ENCODE peak calls at places on chromosomes 7 and 10, in eight cellular contexts. One of them, this sample, is unnamed.

GRCh38 chr7:17523813-17524741 is 225.6 kb downstream of the AHR start:
- DNase-seq in G401: no peak
- DNase-seq in right cardiac atrium: peak
- DNase-seq in NCI-H1105 treated with DMSO at 0.1 percent for 48 hours: peak
- DNase-seq in stimulated activated CD4-positive, alpha-beta T cell treated with anti-CD3 and anti-CD28 coated beads, Interleukin-12 subunit alpha, Interleukin-12 subunit beta, amount 100 ng/mL, for 48 hours: no peak
- DNase-seq in right atrium auricular region: no peak
- DNase-seq in hypothalamus: no peak
- DNase-seq in endodermal cell: no peak
- DNase-seq in this sample: no peak

GRCh38 chr7:5414876-5415275 is 8.8 kb downstream of the TNRC18 start:
- DNase-seq in endodermal cell: no peak
- DNase-seq in G401: no peak
- DNase-seq in stimulated activated CD4-positive, alpha-beta T cell treated with anti-CD3 and anti-CD28 coated beads, Interleukin-12 subunit alpha, Interleukin-12 subunit beta, amount 100 ng/mL, for 48 hours: no peak
- DNase-seq in right cardiac atrium: no peak
- DNase-seq in right atrium auricular region: no peak
- DNase-seq in hypothalamus: no peak
- DNase-seq in NCI-H1105 treated with DMSO at 0.1 percent for 48 hours: no peak
- DNase-seq in this sample: no peak

GRCh38 chr7:70884446-70884764 is 247.5 kb upstream of the GALNT17 start:
- DNase-seq in G401: no peak
- DNase-seq in NCI-H1105 treated with DMSO at 0.1 percent for 48 hours: no peak
- DNase-seq in hypothalamus: no peak
- DNase-seq in endodermal cell: peak
- DNase-seq in right cardiac atrium: no peak
- DNase-seq in stimulated activated CD4-positive, alpha-beta T cell treated with anti-CD3 and anti-CD28 coated beads, Interleukin-12 subunit alpha, Interleukin-12 subunit beta, amount 100 ng/mL, for 48 hours: no peak
- DNase-seq in right atrium auricular region: no peak
- DNase-seq in this sample: no peak

GRCh38 chr7:32785365-32785764 is 106.2 kb downstream of the KBTBD2 start:
- DNase-seq in right atrium auricular region: no peak
- DNase-seq in G401: no peak
- DNase-seq in hypothalamus: peak
- DNase-seq in NCI-H1105 treated with DMSO at 0.1 percent for 48 hours: no peak
- DNase-seq in stimulated activated CD4-positive, alpha-beta T cell treated with anti-CD3 and anti-CD28 coated beads, Interleukin-12 subunit alpha, Interleukin-12 subunit beta, amount 100 ng/mL, for 48 hours: no peak
- DNase-seq in right cardiac atrium: no peak
- DNase-seq in endodermal cell: no peak
- DNase-seq in this sample: no peak

GRCh38 chr7:116449441-116449840 is 50.1 kb upstream of the CAV2 start:
- DNase-seq in right atrium auricular region: no peak
- DNase-seq in endodermal cell: no peak
- DNase-seq in right cardiac atrium: no peak
- DNase-seq in hypothalamus: no peak
- DNase-seq in stimulated activated CD4-positive, alpha-beta T cell treated with anti-CD3 and anti-CD28 coated beads, Interleukin-12 subunit alpha, Interleukin-12 subunit beta, amount 100 ng/mL, for 48 hours: no peak
- DNase-seq in G401: no peak
- DNase-seq in NCI-H1105 treated with DMSO at 0.1 percent for 48 hours: no peak
- DNase-seq in this sample: no peak

GRCh38 chr10:55426138-55426537 is 625.1 kb upstream of the PCDH15 start:
- DNase-seq in endodermal cell: peak
- DNase-seq in right cardiac atrium: no peak
- DNase-seq in right atrium auricular region: no peak
- DNase-seq in G401: no peak
- DNase-seq in stimulated activated CD4-positive, alpha-beta T cell treated with anti-CD3 and anti-CD28 coated beads, Interleukin-12 subunit alpha, Interleukin-12 subunit beta, amount 100 ng/mL, for 48 hours: no peak
- DNase-seq in NCI-H1105 treated with DMSO at 0.1 percent for 48 hours: no peak
- DNase-seq in hypothalamus: no peak
- DNase-seq in this sample: no peak

GRCh38 chr10:79153753-79154152 is 85.0 kb downstream of the ZMIZ1 start:
- DNase-seq in right atrium auricular region: peak
- DNase-seq in NCI-H1105 treated with DMSO at 0.1 percent for 48 hours: no peak
- DNase-seq in stimulated activated CD4-positive, alpha-beta T cell treated with anti-CD3 and anti-CD28 coated beads, Interleukin-12 subunit alpha, Interleukin-12 subunit beta, amount 100 ng/mL, for 48 hours: no peak
- DNase-seq in endodermal cell: no peak
- DNase-seq in G401: no peak
- DNase-seq in hypothalamus: peak
- DNase-seq in right cardiac atrium: peak
- DNase-seq in this sample: no peak

GRCh38 chr10:9294132-9294663 is 1239.7 kb downstream of the GATA3 start:
- DNase-seq in G401: no peak
- DNase-seq in endodermal cell: no peak
- DNase-seq in right atrium auricular region: no peak
- DNase-seq in stimulated activated CD4-positive, alpha-beta T cell treated with anti-CD3 and anti-CD28 coated beads, Interleukin-12 subunit alpha, Interleukin-12 subunit beta, amount 100 ng/mL, for 48 hours: no peak
- DNase-seq in hypothalamus: no peak
- DNase-seq in NCI-H1105 treated with DMSO at 0.1 percent for 48 hours: no peak
- DNase-seq in right cardiac atrium: no peak
- DNase-seq in this sample: no peak

GRCh38 chr10:126917975-126918908 is 13.0 kb downstream of the DOCK1 start:
- DNase-seq in NCI-H1105 treated with DMSO at 0.1 percent for 48 hours: no peak
- DNase-seq in right atrium auricular region: no peak
- DNase-seq in hypothalamus: peak
- DNase-seq in stimulated activated CD4-positive, alpha-beta T cell treated with anti-CD3 and anti-CD28 coated beads, Interleukin-12 subunit alpha, Interleukin-12 subunit beta, amount 100 ng/mL, for 48 hours: no peak
- DNase-seq in G401: peak
- DNase-seq in endodermal cell: no peak
- DNase-seq in right cardiac atrium: no peak
- DNase-seq in this sample: no peak

GRCh38 chr7:130734525-130735272 is 692 bp upstream of the KLF14 start:
- DNase-seq in right atrium auricular region: no peak
- DNase-seq in G401: no peak
- DNase-seq in hypothalamus: no peak
- DNase-seq in stimulated activated CD4-positive, alpha-beta T cell treated with anti-CD3 and anti-CD28 coated beads, Interleukin-12 subunit alpha, Interleukin-12 subunit beta, amount 100 ng/mL, for 48 hours: no peak
- DNase-seq in endodermal cell: no peak
- DNase-seq in right cardiac atrium: no peak
- DNase-seq in NCI-H1105 treated with DMSO at 0.1 percent for 48 hours: peak
- DNase-seq in this sample: no peak

GRCh38 chr10:89815049-89815853 is 113.9 kb downstream of the KIF20B start:
- DNase-seq in NCI-H1105 treated with DMSO at 0.1 percent for 48 hours: no peak
- DNase-seq in stimulated activated CD4-positive, alpha-beta T cell treated with anti-CD3 and anti-CD28 coated beads, Interleukin-12 subunit alpha, Interleukin-12 subunit beta, amount 100 ng/mL, for 48 hours: no peak
- DNase-seq in endodermal cell: no peak
- DNase-seq in hypothalamus: no peak
- DNase-seq in right atrium auricular region: no peak
- DNase-seq in right cardiac atrium: no peak
- DNase-seq in G401: no peak
- DNase-seq in this sample: no peak

GRCh38 chr10:19332304-19332703 is 283.7 kb downstream of the MALRD1 start:
- DNase-seq in G401: no peak
- DNase-seq in endodermal cell: no peak
- DNase-seq in hypothalamus: no peak
- DNase-seq in stimulated activated CD4-positive, alpha-beta T cell treated with anti-CD3 and anti-CD28 coated beads, Interleukin-12 subunit alpha, Interleukin-12 subunit beta, amount 100 ng/mL, for 48 hours: no peak
- DNase-seq in NCI-H1105 treated with DMSO at 0.1 percent for 48 hours: no peak
- DNase-seq in right atrium auricular region: no peak
- DNase-seq in right cardiac atrium: no peak
- DNase-seq in this sample: no peak

GRCh38 chr10:33927347-33927746 is 592.9 kb upstream of the NRP1 start:
- DNase-seq in right atrium auricular region: no peak
- DNase-seq in stimulated activated CD4-positive, alpha-beta T cell treated with anti-CD3 and anti-CD28 coated beads, Interleukin-12 subunit alpha, Interleukin-12 subunit beta, amount 100 ng/mL, for 48 hours: no peak
- DNase-seq in right cardiac atrium: no peak
- DNase-seq in NCI-H1105 treated with DMSO at 0.1 percent for 48 hours: peak
- DNase-seq in endodermal cell: no peak
- DNase-seq in hypothalamus: no peak
- DNase-seq in G401: no peak
- DNase-seq in this sample: no peak

GRCh38 chr7:88599528-88599927 is 160.0 kb upstream of the ZNF804B start:
- DNase-seq in endodermal cell: no peak
- DNase-seq in hypothalamus: no peak
- DNase-seq in right atrium auricular region: no peak
- DNase-seq in stimulated activated CD4-positive, alpha-beta T cell treated with anti-CD3 and anti-CD28 coated beads, Interleukin-12 subunit alpha, Interleukin-12 subunit beta, amount 100 ng/mL, for 48 hours: no peak
- DNase-seq in NCI-H1105 treated with DMSO at 0.1 percent for 48 hours: no peak
- DNase-seq in G401: no peak
- DNase-seq in right cardiac atrium: no peak
- DNase-seq in this sample: no peak

GRCh38 chr7:94949532-94949931 is 42.1 kb downstream of the PPP1R9A start:
- DNase-seq in hypothalamus: no peak
- DNase-seq in right cardiac atrium: no peak
- DNase-seq in right atrium auricular region: no peak
- DNase-seq in endodermal cell: no peak
- DNase-seq in stimulated activated CD4-positive, alpha-beta T cell treated with anti-CD3 and anti-CD28 coated beads, Interleukin-12 subunit alpha, Interleukin-12 subunit beta, amount 100 ng/mL, for 48 hours: no peak
- DNase-seq in G401: no peak
- DNase-seq in NCI-H1105 treated with DMSO at 0.1 percent for 48 hours: no peak
- DNase-seq in this sample: no peak

GRCh38 chr7:141045842-141046630 is 27.8 kb upstream of the TMEM178B start:
- DNase-seq in right atrium auricular region: no peak
- DNase-seq in G401: no peak
- DNase-seq in right cardiac atrium: no peak
- DNase-seq in endodermal cell: no peak
- DNase-seq in hypothalamus: no peak
- DNase-seq in NCI-H1105 treated with DMSO at 0.1 percent for 48 hours: no peak
- DNase-seq in stimulated activated CD4-positive, alpha-beta T cell treated with anti-CD3 and anti-CD28 coated beads, Interleukin-12 subunit alpha, Interleukin-12 subunit beta, amount 100 ng/mL, for 48 hours: no peak
- DNase-seq in this sample: no peak

GRCh38 chr10:49387029-49387428 is 8.9 kb downstream of the DRGX start:
- DNase-seq in G401: no peak
- DNase-seq in hypothalamus: no peak
- DNase-seq in endodermal cell: no peak
- DNase-seq in stimulated activated CD4-positive, alpha-beta T cell treated with anti-CD3 and anti-CD28 coated beads, Interleukin-12 subunit alpha, Interleukin-12 subunit beta, amount 100 ng/mL, for 48 hours: no peak
- DNase-seq in right cardiac atrium: no peak
- DNase-seq in NCI-H1105 treated with DMSO at 0.1 percent for 48 hours: no peak
- DNase-seq in right atrium auricular region: no peak
- DNase-seq in this sample: no peak

GRCh38 chr7:23955145-23955544 is 245.1 kb downstream of the STK31 start:
- DNase-seq in endodermal cell: no peak
- DNase-seq in stimulated activated CD4-positive, alpha-beta T cell treated with anti-CD3 and anti-CD28 coated beads, Interleukin-12 subunit alpha, Interleukin-12 subunit beta, amount 100 ng/mL, for 48 hours: no peak
- DNase-seq in right cardiac atrium: no peak
- DNase-seq in NCI-H1105 treated with DMSO at 0.1 percent for 48 hours: no peak
- DNase-seq in hypothalamus: no peak
- DNase-seq in G401: no peak
- DNase-seq in right atrium auricular region: no peak
- DNase-seq in this sample: no peak

GRCh38 chr7:95910341-95910740 is 138.0 kb downstream of the DYNC1I1 start:
- DNase-seq in right cardiac atrium: no peak
- DNase-seq in right atrium auricular region: no peak
- DNase-seq in stimulated activated CD4-positive, alpha-beta T cell treated with anti-CD3 and anti-CD28 coated beads, Interleukin-12 subunit alpha, Interleukin-12 subunit beta, amount 100 ng/mL, for 48 hours: no peak
- DNase-seq in hypothalamus: no peak
- DNase-seq in G401: no peak
- DNase-seq in endodermal cell: no peak
- DNase-seq in NCI-H1105 treated with DMSO at 0.1 percent for 48 hours: no peak
- DNase-seq in this sample: no peak

GRCh38 chr10:33145451-33146188 is 187.6 kb upstream of the ITGB1 start:
- DNase-seq in right atrium auricular region: no peak
- DNase-seq in NCI-H1105 treated with DMSO at 0.1 percent for 48 hours: no peak
- DNase-seq in hypothalamus: no peak
- DNase-seq in stimulated activated CD4-positive, alpha-beta T cell treated with anti-CD3 and anti-CD28 coated beads, Interleukin-12 subunit alpha, Interleukin-12 subunit beta, amount 100 ng/mL, for 48 hours: no peak
- DNase-seq in endodermal cell: no peak
- DNase-seq in right cardiac atrium: no peak
- DNase-seq in G401: peak
- DNase-seq in this sample: peak

GRCh38 chr10:72913287-72913686 is 19.7 kb downstream of the OIT3 start:
- DNase-seq in right cardiac atrium: no peak
- DNase-seq in stimulated activated CD4-positive, alpha-beta T cell treated with anti-CD3 and anti-CD28 coated beads, Interleukin-12 subunit alpha, Interleukin-12 subunit beta, amount 100 ng/mL, for 48 hours: no peak
- DNase-seq in endodermal cell: peak
- DNase-seq in G401: no peak
- DNase-seq in hypothalamus: no peak
- DNase-seq in right atrium auricular region: no peak
- DNase-seq in NCI-H1105 treated with DMSO at 0.1 percent for 48 hours: no peak
- DNase-seq in this sample: no peak